ENCODE peak calls at places on chromosome 5, in five cellular contexts. P, D, U, E and N are unnamed samples.

GRCh38 chr5:179818746-179819295 is 1.9 kb upstream of the SQSTM1 start:
- DNase-seq in D (peak), E (peak), P (peak), U (peak), N (peak)

GRCh38 chr5:139960723-139961383 is 82.2 kb downstream of the NRG2 start:
- DNase-seq in E (no peak), U (no peak), P (no peak), D (peak), N (no peak)

GRCh38 chr5:23994581-23995370 is 487.4 kb downstream of the PRDM9 start:
- DNase-seq in U (no peak), D (no peak), P (peak), E (peak), N (peak)

GRCh38 chr5:38871790-38872551 is 26.2 kb downstream of the OSMR start:
- DNase-seq in U (no peak), E (peak), D (no peak), P (peak), N (no peak)

GRCh38 chr5:174514983-174515394 is 209.4 kb upstream of the MSX2 start:
- DNase-seq in D (no peak), P (no peak), E (no peak), U (no peak), N (no peak)

GRCh38 chr5:65205016-65205415 is 276.7 kb downstream of the ADAMTS6 start:
- DNase-seq in U (no peak), E (no peak), D (no peak), P (no peak), N (no peak)

GRCh38 chr5:84450617-84451414 is 66.1 kb upstream of the EDIL3 start:
- DNase-seq in E (no peak), P (no peak), U (no peak), D (no peak), N (peak)

GRCh38 chr5:31113101-31113500 is 80.4 kb upstream of the CDH6 start:
- DNase-seq in P (no peak), U (no peak), E (no peak), D (no peak), N (no peak)

GRCh38 chr5:5738797-5739489 is 316.5 kb downstream of the ICE1 start:
- DNase-seq in P (no peak), U (no peak), E (no peak), D (peak), N (no peak)

GRCh38 chr5:68217476-68217984 is 2.0 kb downstream of the PIK3R1 start:
- DNase-seq in D (no peak), U (no peak), P (no peak), E (no peak), N (no peak)

GRCh38 chr5:161535762-161536161 is 10.8 kb downstream of the GABRB2 start:
- DNase-seq in D (no peak), P (no peak), E (no peak), U (no peak), N (peak)

GRCh38 chr5:3200356-3200755 is 395.3 kb upstream of the IRX1 start:
- DNase-seq in P (no peak), U (no peak), E (no peak), D (no peak), N (no peak)

GRCh38 chr5:58071566-58071965 is 388.3 kb downstream of the PLK2 start:
- DNase-seq in E (no peak), D (no peak), U (no peak), P (no peak), N (no peak)

GRCh38 chr5:176497852-176498251 is 39.4 kb downstream of the RNF44 start:
- DNase-seq in D (no peak), E (no peak), P (no peak), U (no peak), N (no peak)

GRCh38 chr5:98328015-98328414 is 445.4 kb upstream of the RGMB start:
- DNase-seq in D (no peak), U (no peak), P (no peak), E (no peak), N (no peak)

GRCh38 chr5:119031905-119032304 is 39.0 kb upstream of the DMXL1 start:
- DNase-seq in E (no peak), U (peak), D (peak), P (peak), N (peak)

GRCh38 chr5:65086234-65086886 is 317.6 kb downstream of the CWC27 start:
- DNase-seq in U (no peak), D (no peak), P (no peak), E (peak), N (no peak)

GRCh38 chr5:171957591-171958251 is 48.7 kb downstream of the FBXW11 start:
- DNase-seq in D (peak), U (no peak), P (no peak), E (peak), N (no peak)

GRCh38 chr5:140925806-140926205 is 293 bp upstream of the PCDHAC1 start:
- DNase-seq in U (no peak), D (no peak), P (no peak), E (no peak), N (peak)

GRCh38 chr5:172646716-172647285 is 5.7 kb downstream of the NEURL1B start:
- DNase-seq in U (peak), D (no peak), E (peak), P (peak), N (peak)

GRCh38 chr5:56070795-56071539 is 76.2 kb upstream of the IL6ST start:
- DNase-seq in D (no peak), P (no peak), E (peak), U (no peak), N (no peak)

GRCh38 chr5:34621280-34622045 is 34.7 kb upstream of the RAI14 start:
- DNase-seq in E (no peak), P (no peak), U (no peak), D (no peak), N (no peak)

GRCh38 chr5:1312993-1313833 is 18.3 kb upstream of the TERT start:
- DNase-seq in E (no peak), P (no peak), U (no peak), D (peak), N (no peak)

GRCh38 chr5:167812871-167813270 is 478.6 kb upstream of the WWC1 start:
- DNase-seq in P (no peak), U (no peak), D (no peak), E (no peak), N (no peak)

GRCh38 chr5:167816864-167817263 is 474.6 kb upstream of the WWC1 start:
- DNase-seq in D (no peak), U (no peak), P (no peak), E (no peak), N (no peak)

GRCh38 chr5:167813381-167813780 is 478.1 kb upstream of the WWC1 start:
- DNase-seq in P (peak), U (no peak), E (no peak), D (no peak), N (no peak)

GRCh38 chr5:167816354-167816753 is 475.1 kb upstream of the WWC1 start:
- DNase-seq in P (no peak), D (no peak), E (no peak), U (no peak), N (no peak)

GRCh38 chr5:167814828-167815227 is 476.6 kb upstream of the WWC1 start:
- DNase-seq in P (no peak), E (no peak), U (no peak), D (no peak), N (peak)
- TF ChIP-seq CTCF in P (no peak), E (no peak), U (no peak), D (no peak), N (no peak)

DNA sequence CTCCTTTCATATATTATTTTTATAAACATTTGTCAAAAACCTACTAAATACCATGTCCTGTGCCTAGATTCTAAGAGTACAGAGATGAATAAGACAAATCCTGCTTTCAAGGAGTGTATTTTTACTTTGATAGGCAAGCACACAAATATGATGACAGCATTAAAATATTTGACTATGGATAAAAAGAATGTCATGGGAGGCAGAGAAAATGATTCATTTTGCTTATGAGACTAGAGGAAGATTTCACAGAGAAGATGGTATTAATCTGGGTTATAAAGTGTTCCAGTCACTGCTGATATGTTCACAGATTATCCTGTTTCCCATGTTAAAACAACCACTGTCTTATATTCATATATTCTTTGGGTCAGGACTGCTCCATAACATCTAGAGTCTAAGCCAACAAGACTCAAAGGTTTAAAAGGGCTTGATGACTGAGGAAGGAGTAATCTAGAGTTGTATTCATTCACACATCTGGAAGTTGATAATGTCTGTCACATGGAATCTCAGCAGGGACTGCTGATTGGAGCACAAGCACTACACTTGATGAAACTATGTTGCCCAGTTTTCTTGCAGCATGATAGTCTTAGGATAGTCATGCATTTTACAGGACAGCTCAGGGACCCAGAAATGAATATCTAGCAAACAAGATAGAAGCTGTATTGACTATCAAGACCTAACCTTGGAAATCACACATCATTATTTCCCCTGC is 79.4 kb downstream of the STARD4 start:
- DNase-seq in U (no peak), P (no peak), D (no peak), E (no peak), N (no peak)
- TF ChIP-seq JUNB in U (no peak), P (no peak), D (no peak), E (no peak), N (no peak)

DNA sequence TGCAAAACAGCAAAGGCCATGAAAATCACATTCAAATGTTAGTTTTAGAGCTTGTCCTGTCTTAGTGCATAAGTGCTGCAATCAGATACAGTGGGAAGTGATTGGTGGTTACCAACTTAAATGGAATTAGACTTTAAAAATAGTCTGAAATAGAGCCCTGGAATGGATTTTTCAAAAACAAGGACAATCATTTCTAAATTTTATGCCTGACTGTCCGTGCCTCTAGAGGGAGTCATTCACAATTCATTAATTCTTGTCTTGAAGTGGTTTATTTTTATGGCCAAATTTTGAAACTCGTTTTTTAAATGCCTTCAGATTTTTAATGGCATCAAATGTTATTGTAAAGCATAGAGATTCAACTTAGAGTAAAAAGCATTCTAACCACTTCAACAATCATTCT is 561.8 kb upstream of the DAB2 start:
- DNase-seq in P (no peak), D (no peak), U (no peak), E (no peak), N (no peak)
- TF ChIP-seq CTCF in P (peak), D (no peak), U (no peak), E (no peak), N (peak)

GRCh38 chr5:109740329-109740728 is 50.6 kb downstream of the MAN2A1 start:
- DNase-seq in D (peak), U (no peak), E (no peak), P (no peak), N (peak)

GRCh38 chr5:109741390-109741789 is 51.7 kb downstream of the MAN2A1 start:
- DNase-seq in E (no peak), P (no peak), U (no peak), D (no peak), N (peak)

GRCh38 chr5:109743770-109744212 is 54.1 kb downstream of the MAN2A1 start:
- DNase-seq in D (no peak), P (peak), E (peak), U (peak), N (peak)

GRCh38 chr5:109743041-109743531 is 53.4 kb downstream of the MAN2A1 start:
- DNase-seq in U (peak), E (no peak), P (no peak), D (no peak), N (no peak)

GRCh38 chr5:109739741-109740140 is 50.0 kb downstream of the MAN2A1 start:
- DNase-seq in U (no peak), E (no peak), D (no peak), P (no peak), N (peak)
- TF ChIP-seq JUNB in U (no peak), E (no peak), D (no peak), P (no peak), N (no peak)

GRCh38 chr5:170626507-170627150 is 122.8 kb downstream of the KCNIP1 start:
- DNase-seq in D (no peak), P (no peak), U (no peak), E (no peak), N (no peak)
- TF ChIP-seq CTCF in D (no peak), P (no peak), U (no peak), E (no peak), N (no peak)

GRCh38 chr5:136066705-136067271 is 38.0 kb downstream of the TGFBI start:
- DNase-seq in D (no peak), P (peak), E (peak), U (no peak), N (peak)

GRCh38 chr5:136067422-136067821 is 38.6 kb downstream of the TGFBI start:
- DNase-seq in U (no peak), E (peak), P (no peak), D (no peak), N (no peak)

GRCh38 chr5:136073714-136074113 is 44.9 kb downstream of the TGFBI start:
- DNase-seq in P (no peak), U (no peak), E (no peak), D (no peak), N (no peak)

GRCh38 chr5:136075339-136075885 is 46.6 kb downstream of the TGFBI start:
- DNase-seq in D (no peak), P (no peak), U (no peak), E (no peak), N (peak)

DNA sequence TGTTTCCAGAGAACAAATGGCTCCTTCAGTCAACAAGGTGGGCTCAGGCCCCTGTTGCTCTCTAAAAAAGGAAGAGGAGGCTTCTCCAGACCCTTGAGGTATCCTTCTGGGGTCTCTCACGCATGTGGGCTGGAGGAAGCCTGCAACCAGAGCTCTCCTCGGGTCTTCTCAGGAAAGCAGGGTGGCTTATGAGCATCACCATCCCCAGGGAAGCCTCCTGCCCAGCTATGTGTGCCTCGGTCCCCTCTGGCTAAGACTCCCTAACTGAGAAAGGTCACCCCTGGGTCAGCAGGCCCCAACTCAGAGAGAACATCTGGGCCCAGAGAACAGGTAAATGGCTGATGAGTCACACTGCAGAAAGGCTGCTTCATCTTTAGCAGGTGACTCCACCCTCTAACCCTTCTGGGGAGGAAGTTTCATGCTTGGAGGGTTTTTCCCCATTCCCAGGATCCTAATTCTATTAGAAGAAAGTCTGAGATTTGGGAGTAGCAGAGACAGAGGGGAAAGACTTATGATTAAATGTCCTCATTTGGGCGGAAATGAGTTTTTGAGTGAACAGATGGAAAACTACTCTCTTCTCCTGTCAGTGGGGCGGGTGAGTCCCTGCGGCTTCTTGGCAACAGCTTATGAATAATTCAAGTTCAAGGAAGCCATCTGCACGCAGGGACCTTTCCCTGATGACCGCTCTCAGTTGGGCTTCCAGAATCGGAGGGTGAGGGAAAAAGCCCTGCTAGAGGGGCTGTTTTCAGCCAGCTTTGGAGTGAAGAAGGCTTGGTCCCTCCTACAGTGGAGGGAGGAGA is 41.9 kb downstream of the TGFBI start:
- DNase-seq in U (no peak), E (no peak), D (no peak), P (no peak), N (no peak)
- TF ChIP-seq JUNB in U (no peak), E (no peak), D (no peak), P (no peak), N (no peak)

GRCh38 chr5:72556351-72557146 is 49.3 kb upstream of the ZNF366 start:
- DNase-seq in D (peak), U (no peak), P (peak), E (peak), N (peak)

GRCh38 chr5:72557147-72557501 is 49.9 kb upstream of the ZNF366 start:
- DNase-seq in D (no peak), E (no peak), U (no peak), P (no peak), N (no peak)

GRCh38 chr5:72554897-72555296 is 47.7 kb upstream of the ZNF366 start:
- DNase-seq in U (no peak), P (no peak), E (no peak), D (no peak), N (no peak)

GRCh38 chr5:72557576-72558336 is 50.5 kb upstream of the ZNF366 start:
- DNase-seq in U (no peak), E (no peak), D (no peak), P (no peak), N (no peak)

GRCh38 chr5:72555871-72556270 is 48.7 kb upstream of the ZNF366 start:
- DNase-seq in P (no peak), D (no peak), E (no peak), U (no peak), N (no peak)
- TF ChIP-seq CTCF in P (no peak), D (no peak), E (no peak), U (no peak), N (no peak)

DNA sequence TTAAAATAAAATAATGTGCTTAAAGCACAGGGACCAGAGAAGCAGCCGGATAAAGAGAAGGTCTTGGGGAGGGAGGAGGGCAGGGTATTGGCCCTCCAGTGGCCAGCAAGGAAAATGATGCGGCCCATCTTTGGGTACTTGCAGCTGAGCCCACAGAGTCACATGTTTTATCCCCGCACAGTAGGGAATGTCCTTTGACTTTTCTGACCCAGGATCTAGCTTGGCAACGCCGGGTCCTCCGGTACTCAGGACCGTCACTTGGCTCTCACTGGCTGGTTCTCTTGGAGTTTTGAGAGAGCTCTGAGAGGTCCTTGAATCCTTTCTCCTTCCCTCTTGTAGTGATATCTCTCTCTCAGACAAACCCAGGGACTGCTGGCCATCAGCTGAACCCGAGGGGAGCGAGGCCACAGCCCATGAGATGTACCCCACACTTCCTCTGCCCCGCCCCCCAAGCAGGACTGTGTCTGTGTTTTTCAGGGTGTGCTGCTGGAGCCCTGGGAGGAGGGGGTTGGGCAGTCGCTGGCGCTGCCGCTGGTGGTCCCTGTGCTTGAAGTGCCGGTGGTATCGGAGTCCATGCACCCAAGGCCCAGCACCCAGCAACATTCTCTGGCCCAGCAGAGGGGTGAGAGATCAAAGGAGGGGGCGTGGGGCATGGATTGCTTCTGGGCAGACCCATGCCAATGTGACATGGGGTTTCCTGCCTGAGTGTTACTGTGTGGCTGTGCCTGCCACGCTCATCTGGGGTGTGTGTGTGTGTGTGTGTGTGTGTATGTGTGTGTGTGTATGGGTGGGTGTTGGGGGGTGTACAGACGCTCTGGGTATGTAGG is 35.5 kb upstream of the HSPA9 start:
- DNase-seq in E (no peak), D (no peak), U (no peak), P (peak), N (peak)
- TF ChIP-seq JUNB in E (no peak), D (no peak), U (no peak), P (no peak), N (no peak)